ENCODE peak calls at places on chromosomes 6 and 20, in six cellular contexts. X, J, F, H, I and S are unnamed samples.

GRCh38 chr6:17962436-17963031 is 24.9 kb downstream of the KIF13A start:
- DNase-seq in I (peak; percentile 96), X (peak; percentile 18), J (no peak), F (peak; percentile 27), H (peak; percentile 83), S (peak; percentile 73)

GRCh38 chr6:119483936-119484335 is 134.4 kb upstream of the MAN1A1 start:
- DNase-seq in X (no peak), I (no peak), F (no peak), H (no peak), J (no peak), S (no peak)

GRCh38 chr6:147941143-147941542 is 401.5 kb upstream of the SASH1 start:
- DNase-seq in H (no peak), X (no peak), J (no peak), F (no peak), I (no peak), S (no peak)

GRCh38 chr20:18001131-18001921 is 32.5 kb downstream of the MGME1 start:
- DNase-seq in X (peak; percentile 41), F (peak; percentile 65), H (peak; percentile 24), J (no peak), I (no peak), S (peak; percentile 81)

GRCh38 chr6:129872591-129872990 is 11.5 kb upstream of the TMEM244 start:
- DNase-seq in J (no peak), H (no peak), F (no peak), X (no peak), I (no peak), S (no peak)

GRCh38 chr20:47335251-47336012 is 21.1 kb downstream of the ZMYND8 start:
- DNase-seq in H (no peak), J (no peak), F (no peak), I (no peak), X (no peak), S (no peak)

GRCh38 chr6:148069256-148069655 is 273.4 kb upstream of the SASH1 start:
- DNase-seq in J (no peak), I (no peak), F (no peak), X (no peak), H (no peak), S (no peak)

GRCh38 chr6:3612341-3613041 is 139.0 kb downstream of the PXDC1 start:
- DNase-seq in I (no peak), X (peak; percentile 13), F (no peak), H (no peak), J (no peak), S (no peak)

GRCh38 chr6:158057213-158057987 is 75.7 kb downstream of the SYNJ2 start:
- DNase-seq in I (no peak), X (no peak), J (no peak), H (no peak), F (no peak), S (no peak)

GRCh38 chr20:53582574-53583351 is 10.9 kb downstream of the ZNF217 start:
- DNase-seq in F (peak; percentile 54), X (no peak), H (no peak), I (no peak), J (no peak), S (no peak)

GRCh38 chr6:131755597-131755996 is 44.8 kb upstream of the CTAGE9 start:
- DNase-seq in J (no peak), X (no peak), H (no peak), F (no peak), I (no peak), S (no peak)

GRCh38 chr6:27209659-27210269 is 37.7 kb upstream of the PRSS16 start:
- DNase-seq in X (no peak), F (no peak), H (no peak), J (no peak), I (peak; percentile 26), S (no peak)

GRCh38 chr20:41095110-41095969 is 42.0 kb upstream of the PLCG1 start:
- DNase-seq in H (peak; percentile 40), I (peak; percentile 71), F (peak; percentile 69), J (peak; percentile 51), X (peak; percentile 52), S (peak; percentile 82)

GRCh38 chr6:56549014-56549413 is 93.7 kb downstream of the DST start:
- DNase-seq in H (no peak), F (no peak), I (no peak), X (no peak), J (peak; percentile 48), S (no peak)

GRCh38 chr6:67974931-67975330 is 660.2 kb upstream of the ADGRB3 start:
- DNase-seq in H (no peak), X (no peak), J (no peak), I (no peak), F (no peak), S (no peak)

GRCh38 chr20:21096321-21097043 is 9.7 kb downstream of the LINC00237 start:
- DNase-seq in H (no peak), I (peak; percentile 15), J (no peak), F (no peak), X (no peak), S (no peak)

GRCh38 chr6:140193269-140193668 is 818.8 kb upstream of the CITED2 start:
- DNase-seq in X (no peak), F (no peak), J (peak; percentile 5), H (no peak), I (no peak), S (no peak)
- H3K9me3 ChIP-seq in X (no peaks in the 10 kb centered on the region), F (no peaks in the 10 kb centered on the region), J (peaks cover 12% of the 10 kb centered on the region), H (peaks cover 35% of the 10 kb centered on the region), I (peaks cover 13% of the 10 kb centered on the region), S (peaks cover 1% of the 10 kb centered on the region)

GRCh38 chr6:15505463-15505918 is 157.3 kb downstream of the DTNBP1 start:
- DNase-seq in I (no peak), J (no peak), X (no peak), H (no peak), F (no peak), S (no peak)
- H3K36me3 ChIP-seq in I (peaks cover 89% of the 10 kb centered on the region), J (peaks cover 100% of the 10 kb centered on the region), X (no peaks in the 10 kb centered on the region), H (no peaks in the 10 kb centered on the region), F (no peaks in the 10 kb centered on the region), S (no peaks in the 10 kb centered on the region)

DNA sequence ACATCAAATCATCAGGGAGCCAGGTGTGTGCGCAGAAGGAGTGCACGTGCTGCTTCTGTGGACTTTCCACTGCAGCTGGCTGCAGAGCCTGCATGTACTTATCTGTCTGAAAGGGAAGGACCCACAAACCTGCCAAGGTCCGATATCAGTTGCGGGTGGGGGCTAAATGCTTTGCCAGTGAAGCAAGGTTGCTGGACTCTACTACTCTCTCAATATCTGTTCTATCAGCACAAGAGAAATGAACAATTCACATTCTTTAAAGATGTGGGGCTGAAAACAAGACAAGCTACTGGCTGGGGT is 211.5 kb downstream of the WDR27 start:
- DNase-seq in H (no peak), F (no peak), X (no peak), J (no peak), I (no peak), S (peak; percentile 45)
- H3K4me1 ChIP-seq in H (peaks cover 28% of the 10 kb centered on the region), F (peaks cover 5% of the 10 kb centered on the region), X (no peaks in the 10 kb centered on the region), J (peaks cover 1% of the 10 kb centered on the region), I (no peaks in the 10 kb centered on the region), S (peaks cover 7% of the 10 kb centered on the region)

DNA sequence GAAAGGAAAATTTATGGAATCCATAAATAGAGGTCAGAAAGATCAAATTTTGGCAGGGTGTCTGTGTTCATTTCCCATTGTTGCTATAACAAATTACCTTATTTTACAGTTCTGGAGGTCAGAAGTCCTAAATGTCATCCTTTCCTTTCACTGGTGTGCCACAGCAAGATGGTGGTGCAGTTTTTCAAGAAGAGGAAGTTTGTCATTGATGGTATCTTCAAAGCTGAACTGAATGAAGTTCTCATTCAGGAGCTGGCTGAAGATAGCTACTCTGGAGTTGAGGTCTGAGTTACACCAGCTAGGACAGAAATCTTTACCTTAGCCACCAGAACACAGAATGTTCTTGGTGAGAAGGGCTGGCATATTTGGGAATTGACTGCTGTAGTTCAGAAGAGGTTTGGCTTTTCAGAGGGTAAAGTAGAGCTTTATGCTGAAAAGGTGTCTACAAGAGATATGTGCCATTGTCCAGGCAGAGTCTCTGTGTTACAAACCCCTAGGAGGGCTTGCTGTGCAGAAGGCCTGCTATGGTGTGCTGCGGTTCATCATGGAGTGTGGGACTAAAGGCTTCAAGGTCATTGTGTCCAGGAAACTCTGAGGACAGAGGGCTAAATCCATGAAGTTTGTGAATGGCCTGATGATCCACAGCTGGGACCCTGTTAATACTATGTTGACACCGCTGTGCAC is 7.2 kb upstream of the CCNC start:
- DNase-seq in I (no peak), F (no peak), J (no peak), X (no peak), H (no peak), S (no peak)
- H3K9me3 ChIP-seq in I (no peaks in the 10 kb centered on the region), F (no peaks in the 10 kb centered on the region), J (no peaks in the 10 kb centered on the region), X (no peaks in the 10 kb centered on the region), H (no peaks in the 10 kb centered on the region), S (no peaks in the 10 kb centered on the region)

GRCh38 chr6:37473364-37474095 is 26.2 kb downstream of the CCDC167 start:
- DNase-seq in I (no peak), X (no peak), H (peak; percentile 77), F (no peak), J (no peak), S (no peak)

DNA sequence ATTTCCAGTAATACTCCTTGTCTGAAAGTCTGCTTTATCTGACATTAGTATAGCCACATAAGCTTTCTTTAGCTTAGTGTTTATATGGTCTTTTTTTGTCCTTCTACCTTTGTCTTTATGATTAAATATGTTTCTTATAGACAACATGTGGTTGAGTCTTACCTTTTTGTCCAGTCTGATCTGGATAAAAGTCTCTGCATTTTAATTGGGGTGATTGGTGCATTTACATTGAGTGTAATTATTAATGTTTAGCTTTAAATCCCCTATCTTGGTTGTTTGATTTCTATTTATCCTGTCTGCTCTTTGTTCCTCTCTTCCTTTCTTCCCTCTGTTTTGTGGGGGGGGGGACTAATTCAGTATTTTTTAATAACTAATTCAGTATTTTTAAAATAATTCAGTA is 32.0 kb downstream of the CCDC167 start:
- DNase-seq in J (no peak), F (no peak), H (no peak), X (no peak), I (no peak), S (no peak)
- H3K36me3 ChIP-seq in J (peaks cover 51% of the 10 kb centered on the region), F (no peaks in the 10 kb centered on the region), H (no peaks in the 10 kb centered on the region), X (peaks cover 2% of the 10 kb centered on the region), I (peaks cover 53% of the 10 kb centered on the region), S (peaks cover 4% of the 10 kb centered on the region)

GRCh38 chr6:6696867-6697531 is 108.5 kb downstream of the LY86 start:
- DNase-seq in X (peak; percentile 58), F (peak; percentile 72), I (peak; percentile 74), J (peak; percentile 77), H (peak; percentile 56), S (peak; percentile 85)
- H3K4me1 ChIP-seq in X (peaks cover 7% of the 10 kb centered on the region), F (peaks cover 34% of the 10 kb centered on the region), I (peaks cover 42% of the 10 kb centered on the region), J (peaks cover 9% of the 10 kb centered on the region), H (peaks cover 52% of the 10 kb centered on the region), S (peaks cover 3% of the 10 kb centered on the region)

DNA sequence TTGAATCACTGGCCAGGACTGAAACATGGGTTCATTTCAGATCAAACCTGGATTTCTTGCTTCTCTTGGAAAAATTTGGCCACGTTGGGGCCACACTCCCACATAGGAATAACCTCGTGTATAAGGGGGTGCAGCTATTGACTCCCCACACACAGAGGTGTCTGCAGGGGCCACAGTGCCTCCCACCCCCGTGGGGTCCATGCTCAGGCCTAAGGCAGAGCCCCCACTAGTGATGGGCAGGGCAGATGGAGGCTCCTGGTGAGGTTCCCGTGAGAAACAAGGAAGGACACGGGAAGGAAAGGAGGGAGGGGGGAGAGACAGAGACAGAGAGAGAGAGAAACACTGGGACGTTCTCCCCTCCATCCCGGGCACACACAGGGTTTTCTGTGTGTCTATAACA is 230.5 kb downstream of the ERMARD start:
- DNase-seq in F (no peak), J (no peak), X (no peak), I (no peak), H (no peak), S (peak; percentile 12)
- H3K9me3 ChIP-seq in F (no peaks in the 10 kb centered on the region), J (no peaks in the 10 kb centered on the region), X (no peaks in the 10 kb centered on the region), I (no peaks in the 10 kb centered on the region), H (no peaks in the 10 kb centered on the region), S (no peaks in the 10 kb centered on the region)

GRCh38 chr20:43910564-43910963 is 4.1 kb upstream of the TOX2 start:
- DNase-seq in I (no peak), H (no peak), J (no peak), X (no peak), F (no peak), S (no peak)
- H3K36me3 ChIP-seq in I (no peaks in the 10 kb centered on the region), H (no peaks in the 10 kb centered on the region), J (no peaks in the 10 kb centered on the region), X (no peaks in the 10 kb centered on the region), F (no peaks in the 10 kb centered on the region), S (no peaks in the 10 kb centered on the region)